ENCODE peak calls at places on chromosomes 11 and 22, in five cellular contexts. A is HCT116, T is H1, W is K562, P is HepG2. J is an unnamed sample.

GRCh38 chr11:62242021-62242420 is at the start of gene SCGB1D2:
- DNase-seq in P (peak), A (no peak), W (no peak), T (no peak), J (no peak)

GRCh38 chr11:86047275-86047991 is 21.5 kb downstream of the PICALM start:
- DNase-seq in P (no peak), A (no peak), T (no peak), W (no peak), J (no peak)

GRCh38 chr22:16958475-16958874 is 49.5 kb downstream of the GAB4 start:
- DNase-seq in P (no peak), A (no peak), W (peak), T (no peak), J (no peak)

GRCh38 chr11:73314121-73314948 is 6.3 kb downstream of the ARHGEF17 start:
- DNase-seq in T (no peak), A (no peak), P (peak), W (peak), J (no peak)

GRCh38 chr11:36817336-36817965 is 219.4 kb upstream of the RAG2 start:
- DNase-seq in W (no peak), A (no peak), P (no peak), T (no peak), J (no peak)

GRCh38 chr11:113401718-113402117 is 14.1 kb downstream of the ANKK1 start:
- DNase-seq in W (no peak), P (no peak), T (no peak), A (peak), J (no peak)

GRCh38 chr11:19892387-19892786 is 179.8 kb downstream of the NAV2 start:
- DNase-seq in T (no peak), W (no peak), A (no peak), P (no peak), J (no peak)

GRCh38 chr11:63951779-63952536 is 13.2 kb downstream of the NAA40 start:
- DNase-seq in T (no peak), A (no peak), W (no peak), P (no peak), J (peak)

GRCh38 chr11:9708544-9708943 is 44.7 kb downstream of the SWAP70 start:
- DNase-seq in W (no peak), A (no peak), P (no peak), T (no peak), J (no peak)

GRCh38 chr22:46038516-46039430 is 61.8 kb upstream of the WNT7B start:
- DNase-seq in P (no peak), W (no peak), T (no peak), A (no peak), J (no peak)

GRCh38 chr11:65468874-65469333 is 29.9 kb upstream of the MALAT1 start:
- DNase-seq in A (peak), P (peak), T (no peak), W (peak), J (no peak)

GRCh38 chr11:18775492-18776292 is 15.9 kb downstream of the PTPN5 start:
- DNase-seq in A (peak), W (peak), P (peak), T (peak), J (no peak)

GRCh38 chr11:104736503-104736902 is 161.8 kb downstream of the CASP12 start:
- DNase-seq in P (no peak), A (no peak), T (no peak), W (no peak), J (no peak)

GRCh38 chr22:20781272-20781990 is 7.5 kb downstream of the SERPIND1 start:
- DNase-seq in T (no peak), P (no peak), A (no peak), W (no peak), J (no peak)

GRCh38 chr11:119977584-119977860 is 160.4 kb downstream of the TRIM29 start:
- DNase-seq in T (no peak), A (no peak), P (no peak), W (no peak), J (no peak)

GRCh38 chr22:41925783-41926460 is 684 bp downstream of the TNFRSF13C start:
- DNase-seq in P (peak), T (no peak), A (no peak), W (peak), J (no peak)

GRCh38 chr11:12356944-12357655 is 20.3 kb upstream of the PARVA start:
- DNase-seq in T (no peak), W (no peak), P (no peak), A (no peak), J (no peak)

GRCh38 chr11:94968334-94968958 is 4.9 kb downstream of the CWC15 start:
- DNase-seq in W (no peak), P (peak), T (no peak), A (no peak), J (no peak)
- TF ChIP-seq SP1 in W (no peak), P (no peak), T (no peak), A (no peak), J (no peak)

DNA sequence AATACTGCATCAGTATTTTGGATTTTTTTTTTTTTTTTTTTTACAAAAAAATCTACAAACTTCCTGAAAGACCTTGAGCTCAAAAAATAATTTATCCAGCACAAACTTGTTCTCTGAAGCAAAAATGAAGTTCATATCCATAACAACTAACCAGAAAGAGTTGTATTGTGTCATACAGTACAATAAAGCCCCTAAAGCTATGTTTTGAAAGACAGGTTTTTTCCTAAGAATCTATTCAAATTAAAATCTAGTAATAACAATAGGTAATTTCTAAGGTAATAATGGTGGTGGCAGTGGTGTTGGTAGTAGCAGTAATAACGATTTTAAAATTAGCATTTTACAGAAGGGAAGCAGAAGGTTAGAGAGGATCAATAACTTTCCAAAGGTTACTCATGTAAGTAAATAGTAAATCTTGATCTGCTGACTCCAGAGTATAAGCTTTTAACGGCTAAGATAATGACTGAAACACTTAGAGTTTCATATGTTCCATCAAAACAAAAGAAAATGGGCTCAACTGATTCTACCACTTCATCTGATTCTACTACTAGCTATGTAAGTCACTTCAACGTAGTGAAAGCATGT is 53.3 kb upstream of the GAB2 start:
- DNase-seq in W (no peak), P (no peak), T (no peak), A (no peak), J (no peak)
- H2AFZ ChIP-seq in W (no peak), P (no peak), T (no peak), A (no peak), J (no peak)

GRCh38 chr11:100302824-100303223 is 384.3 kb upstream of the ARHGAP42 start:
- DNase-seq in T (no peak), P (no peak), W (no peak), A (no peak), J (no peak)

GRCh38 chr11:100297516-100297915 is 389.6 kb upstream of the ARHGAP42 start:
- DNase-seq in T (no peak), P (no peak), A (no peak), W (no peak), J (no peak)
- TF ChIP-seq SP1 in T (no peak), P (no peak), A (no peak), W (no peak), J (no peak)

DNA sequence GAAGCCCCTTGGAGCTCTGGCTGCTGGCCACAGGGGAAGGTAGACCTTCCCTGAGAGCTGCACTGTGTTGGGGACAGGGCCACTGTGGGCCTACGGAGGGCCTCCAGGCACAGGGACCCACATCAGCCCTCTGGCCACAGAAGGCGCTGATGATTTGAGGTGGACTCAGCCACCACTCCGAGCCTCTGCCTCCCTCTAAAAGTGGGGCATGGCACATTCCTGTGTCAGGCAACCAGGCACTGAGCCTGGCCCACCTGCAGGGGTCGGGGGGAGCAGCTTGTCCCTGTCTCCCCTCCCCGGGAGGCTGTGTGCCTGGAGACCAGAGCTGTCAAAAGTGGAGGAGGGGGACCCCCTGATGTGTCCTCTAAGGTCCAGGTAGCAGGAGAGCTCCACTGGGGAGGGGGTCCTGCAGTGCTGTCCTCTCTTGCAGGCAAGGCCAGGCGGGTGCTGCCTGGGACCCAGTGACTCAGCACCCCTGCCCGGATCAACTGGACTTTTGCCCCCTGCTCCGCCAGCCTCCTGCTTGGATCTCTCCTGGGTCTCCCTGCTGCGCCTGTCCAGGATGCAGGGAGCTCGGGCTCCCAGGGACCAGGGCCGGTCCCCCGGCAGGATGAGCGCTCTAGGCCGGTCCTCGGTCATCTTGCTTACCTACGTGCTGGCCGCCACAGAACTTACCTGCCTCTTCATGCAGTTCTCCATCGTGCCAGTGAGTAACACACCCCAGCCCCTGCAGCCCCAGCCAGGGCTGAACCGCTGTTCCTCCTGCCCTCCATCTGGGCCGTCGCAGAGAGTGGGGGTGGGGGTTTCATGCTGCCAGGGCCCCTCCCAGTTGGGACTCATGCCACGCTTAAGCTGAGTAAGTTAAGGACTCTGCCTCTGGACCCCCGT is 17.5 kb upstream of the CDKN1C start:
- DNase-seq in P (peak), A (no peak), W (no peak), T (no peak), J (no peak)
- H2AFZ ChIP-seq in P (no peak), A (no peak), W (peak), T (peak), J (peak)

GRCh38 chr11:34566209-34566551 is 52.6 kb upstream of the ELF5 start:
- DNase-seq in T (no peak), W (no peak), P (peak), A (no peak), J (no peak)

GRCh38 chr11:34567733-34568132 is 53.2 kb upstream of the EHF start:
- DNase-seq in A (no peak), W (no peak), T (no peak), P (no peak), J (no peak)

GRCh38 chr11:34566736-34567135 is 53.1 kb upstream of the ELF5 start:
- DNase-seq in T (no peak), W (no peak), A (no peak), P (no peak), J (no peak)

GRCh38 chr11:34573537-34573936 is 47.4 kb upstream of the EHF start:
- DNase-seq in W (no peak), A (no peak), T (no peak), P (no peak), J (no peak)

GRCh38 chr11:34570584-34570983 is 50.3 kb upstream of the EHF start:
- DNase-seq in A (no peak), T (no peak), P (no peak), W (no peak), J (no peak)
- TF ChIP-seq SP1 in A (no peak), T (no peak), P (no peak), W (no peak), J (no peak)

GRCh38 chr22:50032109-50032871 is 19.7 kb upstream of the IL17REL start:
- DNase-seq in T (no peak), P (no peak), W (no peak), A (no peak), J (no peak)

GRCh38 chr22:50031189-50032091 is 18.9 kb upstream of the IL17REL start:
- DNase-seq in A (no peak), T (no peak), W (no peak), P (no peak), J (no peak)

GRCh38 chr22:50025993-50026392 is 13.4 kb upstream of the IL17REL start:
- DNase-seq in W (no peak), P (no peak), T (no peak), A (no peak), J (no peak)

GRCh38 chr22:50030315-50031188 is 18.0 kb upstream of the IL17REL start:
- DNase-seq in A (peak), T (peak), W (peak), P (peak), J (no peak)

DNA sequence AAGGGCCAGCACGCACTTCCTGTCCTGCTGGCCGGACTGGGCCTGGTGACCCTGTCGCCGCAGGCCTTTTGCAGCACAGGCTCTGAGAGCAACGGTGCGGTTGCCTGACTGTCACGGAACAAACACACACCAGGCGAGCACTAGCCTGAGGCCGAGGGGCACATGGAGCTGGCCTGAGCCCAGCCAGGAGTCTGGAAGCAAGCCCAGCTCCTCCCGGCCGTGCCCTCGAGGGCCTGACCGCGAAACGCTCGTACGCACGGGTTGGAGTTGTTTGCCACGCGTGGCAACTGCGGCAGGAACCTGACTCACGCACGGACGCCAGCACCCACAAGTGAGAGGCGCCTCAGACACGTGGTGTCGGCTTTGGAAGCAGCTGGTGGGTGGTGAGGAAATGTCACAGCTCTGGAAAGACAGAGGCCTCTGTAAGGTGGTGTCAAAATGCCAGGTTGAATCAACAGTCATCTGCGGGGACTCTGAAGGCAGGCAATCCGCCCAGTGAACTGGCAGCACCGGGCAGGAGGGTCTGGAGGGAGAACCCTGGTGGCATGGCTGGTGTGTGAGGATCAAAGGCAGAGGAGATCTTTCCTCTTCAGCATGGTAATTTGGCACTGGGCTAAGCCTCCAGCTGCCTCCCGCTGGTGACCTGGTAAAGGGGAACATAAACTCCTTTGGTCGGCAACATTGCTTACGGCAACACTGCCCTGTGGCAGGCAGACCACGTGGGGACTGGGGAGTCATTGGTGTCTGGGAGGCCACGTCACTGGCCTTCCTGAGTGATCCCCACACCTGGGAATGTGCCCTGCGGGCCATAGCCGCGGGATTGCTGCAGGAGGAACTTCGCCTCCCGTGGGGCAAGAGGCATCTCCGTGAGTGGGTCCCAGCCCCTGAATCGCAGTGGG is 15.3 kb upstream of the IL17REL start:
- DNase-seq in A (no peak), P (no peak), W (no peak), T (no peak), J (no peak)
- H2AFZ ChIP-seq in A (no peak), P (no peak), W (no peak), T (no peak), J (no peak)

GRCh38 chr22:36818010-36818642 is 1.3 kb upstream of the PVALB start:
- DNase-seq in T (no peak), W (no peak), A (no peak), P (no peak), J (no peak)
- TF ChIP-seq SP1 in T (no peak), W (no peak), A (no peak), P (no peak), J (no peak)

DNA sequence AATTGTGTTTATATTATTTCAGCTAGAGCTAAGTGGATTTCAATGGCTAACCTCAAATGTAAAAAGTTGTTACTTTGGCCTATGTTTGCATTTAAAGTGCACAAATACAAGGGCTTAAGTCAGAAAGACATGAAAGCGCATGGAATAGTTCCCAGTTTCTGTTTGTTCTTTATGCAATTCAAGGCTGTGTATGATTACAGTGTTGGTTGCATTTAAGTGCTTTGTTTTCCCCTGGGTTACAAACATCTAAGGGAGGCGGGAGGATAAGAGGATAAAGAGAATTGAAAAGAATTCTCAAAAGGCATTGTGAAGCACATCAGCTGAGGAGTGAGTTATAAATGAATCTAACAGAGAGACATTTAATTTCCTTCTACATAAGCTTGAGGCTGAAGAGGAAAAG is 453.4 kb downstream of the NTM start:
- DNase-seq in A (no peak), W (no peak), T (no peak), P (peak), J (no peak)
- H2AFZ ChIP-seq in A (no peak), W (no peak), T (no peak), P (no peak), J (no peak)

GRCh38 chr11:8090756-8091155 is 9.7 kb downstream of the TUB start:
- DNase-seq in P (peak), A (peak), T (peak), W (peak), J (no peak)

GRCh38 chr11:8094656-8095055 is 13.6 kb downstream of the TUB start:
- DNase-seq in W (no peak), A (no peak), T (no peak), P (no peak), J (no peak)

GRCh38 chr11:8091671-8092070 is 10.7 kb downstream of the TUB start:
- DNase-seq in T (no peak), P (no peak), A (no peak), W (no peak), J (no peak)

GRCh38 chr11:8093931-8094575 is 13.0 kb downstream of the TUB start:
- DNase-seq in T (no peak), A (no peak), P (no peak), W (no peak), J (no peak)

GRCh38 chr11:8092587-8093424 is 11.8 kb downstream of the TUB start:
- DNase-seq in T (no peak), W (peak), P (peak), A (peak), J (no peak)
- TF ChIP-seq SP1 in T (no peak), W (no peak), P (no peak), A (no peak), J (no peak)

GRCh38 chr22:44155115-44155514 is 25.6 kb upstream of the PARVG start:
- DNase-seq in P (no peak), A (no peak), W (no peak), T (no peak), J (no peak)
- H2AFZ ChIP-seq in P (no peak), A (no peak), W (no peak), T (no peak), J (no peak)